ENCODE peak calls at places on chromosome 2, in nine cellular contexts. G is HT1080, T is WTC11, N is left ventricle myocardium inferior, L is iPS DF 19.7, Y is cardiac fibroblast, B is colonic mucosa, R is bronchial epithelial cell, C is endothelial cell. H is an unnamed sample.

GRCh38 chr2:91477731-91478672 is 2786.5 kb downstream of the RPIA start:
- DNase-seq in N (peak), Y (peak), G (no peak), B (no peak), T (no peak), R (no peak), L (no peak), C (no peak), H (peak)

GRCh38 chr2:23491622-23492336 is 106.8 kb downstream of the KLHL29 start:
- DNase-seq in L (no peak), N (no peak), G (no peak), T (no peak), R (no peak), B (no peak), Y (no peak), C (no peak), H (no peak)

GRCh38 chr2:180196419-180196977 is 189.4 kb upstream of the CWC22 start:
- DNase-seq in R (peak), B (no peak), L (peak), Y (no peak), G (peak), C (no peak), N (no peak), T (no peak), H (no peak)

GRCh38 chr2:211930331-211930730 is 608.3 kb downstream of the ERBB4 start:
- DNase-seq in L (no peak), N (no peak), B (no peak), Y (no peak), T (no peak), G (peak), C (no peak), R (no peak), H (no peak)

GRCh38 chr2:171185941-171186340 is 25.2 kb upstream of the TLK1 start:
- DNase-seq in L (no peak), R (no peak), N (no peak), Y (peak), G (peak), T (no peak), C (no peak), B (no peak), H (no peak)

GRCh38 chr2:226875438-226876225 is 39.8 kb downstream of the RHBDD1 start:
- DNase-seq in C (no peak), Y (no peak), R (no peak), B (no peak), L (no peak), T (no peak), N (no peak), G (no peak), H (no peak)

GRCh38 chr2:47631840-47632398 is 151.0 kb upstream of the MSH6 start:
- DNase-seq in T (no peak), B (peak), Y (peak), N (no peak), G (peak), C (no peak), L (no peak), R (peak), H (no peak)

GRCh38 chr2:158723921-158724802 is 71.0 kb upstream of the DAPL1 start:
- DNase-seq in G (peak), N (no peak), B (no peak), T (peak), Y (no peak), C (peak), L (peak), R (peak), H (no peak)

GRCh38 chr2:240963065-240963375 is 35.4 kb upstream of the SNED1 start:
- DNase-seq in G (no peak), Y (no peak), T (no peak), R (no peak), C (no peak), L (no peak), B (no peak), N (peak), H (no peak)

GRCh38 chr2:104844813-104845551 is 8.9 kb upstream of the POU3F3 start:
- DNase-seq in B (no peak), T (peak), Y (no peak), R (no peak), C (no peak), L (no peak), G (no peak), N (no peak), H (no peak)

GRCh38 chr2:191048073-191048472 is 34.1 kb upstream of the STAT1 start:
- DNase-seq in T (no peak), G (no peak), Y (peak), L (no peak), B (no peak), R (peak), N (no peak), C (no peak), H (no peak)

GRCh38 chr2:120908314-120908975 is 172.8 kb downstream of the GLI2 start:
- DNase-seq in B (no peak), R (no peak), N (no peak), Y (no peak), L (no peak), C (no peak), G (no peak), T (no peak), H (no peak)

GRCh38 chr2:43300781-43301586 is 74.6 kb upstream of the ZFP36L2 start:
- DNase-seq in G (no peak), T (no peak), L (no peak), Y (no peak), B (no peak), N (no peak), R (peak), C (no peak), H (no peak)

GRCh38 chr2:237727363-237727762 is 71.2 kb upstream of the RBM44 start:
- DNase-seq in C (no peak), Y (no peak), B (peak), T (no peak), N (no peak), R (peak), L (no peak), G (peak), H (no peak)

GRCh38 chr2:1827686-1828085 is 83.4 kb upstream of the PXDN start:
- DNase-seq in T (no peak), G (no peak), C (no peak), N (no peak), R (no peak), Y (no peak), B (no peak), L (no peak), H (no peak)

GRCh38 chr2:190838492-190838910 is 42.1 kb upstream of the GLS start:
- DNase-seq in C (no peak), T (no peak), R (peak), Y (peak), L (no peak), B (no peak), N (no peak), G (peak), H (no peak)

GRCh38 chr2:170848587-170848986 is 31.9 kb downstream of the GAD1 start:
- DNase-seq in L (no peak), T (no peak), B (no peak), C (no peak), G (peak), R (peak), N (no peak), Y (peak), H (no peak)

GRCh38 chr2:187299122-187299906 is 148.7 kb downstream of the CALCRL start:
- DNase-seq in T (no peak), Y (peak), C (peak), G (peak), L (no peak), R (peak), N (no peak), B (no peak), H (no peak)

GRCh38 chr2:134515137-134515536 is 203.7 kb downstream of the TMEM163 start:
- DNase-seq in N (no peak), T (no peak), Y (no peak), B (no peak), C (no peak), R (no peak), L (no peak), G (peak), H (no peak)

H was measured in T-helper 17 cell.